ENCODE peak calls at places on chromosomes 4 and X, in nine cellular contexts. U, F, R, Q, S, M, C, Z and D are unnamed samples.

GRCh38 chr4:1721666-1722550 is 587 bp downstream of the TACC3 start:
- DNase-seq in U (no peak), F (no peak), R (no peak), Q (no peak), S (no peak), M (no peak), C (no peak), Z (peak), D (no peak)

GRCh38 chrX:41119803-41120202 is 34.6 kb downstream of the USP9X start:
- DNase-seq in U (no peak), F (no peak), R (no peak), Q (no peak), S (no peak), M (no peak), C (no peak), Z (no peak), D (no peak)

GRCh38 chr4:14348506-14348905 is 653.8 kb upstream of the CPEB2 start:
- DNase-seq in U (no peak), F (no peak), R (no peak), Q (no peak), S (peak), M (peak), C (no peak), Z (no peak), D (no peak)

GRCh38 chr4:14399919-14400706 is 602.2 kb upstream of the CPEB2 start:
- DNase-seq in U (no peak), F (no peak), R (no peak), Q (no peak), S (no peak), M (no peak), C (no peak), Z (no peak), D (no peak)

GRCh38 chr4:5988086-5988845 is 30.0 kb downstream of the C4orf50 start:
- DNase-seq in U (peak), F (no peak), R (no peak), Q (no peak), S (no peak), M (no peak), C (no peak), Z (peak), D (no peak)

GRCh38 chr4:1597021-1597931 is 86.8 kb downstream of the FAM53A start:
- DNase-seq in U (no peak), F (no peak), R (no peak), Q (no peak), S (no peak), M (no peak), C (no peak), Z (no peak), D (no peak)

GRCh38 chr4:151631349-151631748 is 129.5 kb downstream of the GATB start:
- DNase-seq in U (no peak), F (no peak), R (no peak), Q (no peak), S (no peak), M (no peak), C (no peak), Z (no peak), D (no peak)

GRCh38 chrX:131802836-131803626 is 220.1 kb upstream of the STK26 start:
- DNase-seq in U (no peak), F (peak), R (peak), Q (no peak), S (peak), M (no peak), C (peak), Z (peak), D (peak)

GRCh38 chrX:15525664-15526416 is 25.2 kb downstream of the BMX start:
- DNase-seq in U (no peak), F (no peak), R (no peak), Q (no peak), S (no peak), M (no peak), C (no peak), Z (no peak), D (no peak)

GRCh38 chr4:84451546-84451945 is 47.5 kb downstream of the NKX6-1 start:
- DNase-seq in U (no peak), F (no peak), R (no peak), Q (no peak), S (peak), M (peak), C (no peak), Z (no peak), D (no peak)

GRCh38 chr4:89492476-89493110 is 185.0 kb upstream of the GPRIN3 start:
- DNase-seq in U (no peak), F (no peak), R (no peak), Q (no peak), S (peak), M (peak), C (no peak), Z (no peak), D (no peak)

GRCh38 chr4:76569225-76569624 is 134.2 kb downstream of the SHROOM3 start:
- DNase-seq in U (no peak), F (no peak), R (no peak), Q (no peak), S (no peak), M (no peak), C (no peak), Z (no peak), D (no peak)

GRCh38 chrX:106698693-106699092 is 27.8 kb upstream of the RNF128 start:
- DNase-seq in U (no peak), F (no peak), R (no peak), Q (no peak), S (peak), M (peak), C (no peak), Z (no peak), D (no peak)

GRCh38 chr4:23697722-23698121 is 192.1 kb downstream of the PPARGC1A start:
- DNase-seq in U (no peak), F (no peak), R (no peak), Q (no peak), S (no peak), M (no peak), C (no peak), Z (no peak), D (no peak)

GRCh38 chr4:129239088-129239487 is 143.1 kb downstream of the C4orf33 start:
- DNase-seq in U (no peak), F (peak), R (no peak), Q (no peak), S (peak), M (no peak), C (peak), Z (no peak), D (peak)

GRCh38 chr4:27861381-27861787 is 1000.7 kb downstream of the STIM2 start:
- DNase-seq in U (no peak), F (no peak), R (no peak), Q (no peak), S (peak), M (no peak), C (peak), Z (peak), D (no peak)

GRCh38 chrX:74922922-74923321 is 2.3 kb downstream of the NEXMIF start:
- DNase-seq in U (no peak), F (no peak), R (no peak), Q (no peak), S (no peak), M (no peak), C (no peak), Z (no peak), D (no peak)

GRCh38 chr4:154010377-154010776 is 221.5 kb upstream of the SFRP2 start:
- DNase-seq in U (no peak), F (peak), R (no peak), Q (no peak), S (no peak), M (no peak), C (no peak), Z (no peak), D (peak)

GRCh38 chrX:142978130-142978684 is 47.5 kb upstream of the SPANXN4 start:
- DNase-seq in U (no peak), F (no peak), R (no peak), Q (no peak), S (no peak), M (no peak), C (no peak), Z (no peak), D (no peak)

GRCh38 chr4:8745828-8746225 is 125.8 kb downstream of the HMX1 start:
- DNase-seq in U (no peak), F (no peak), R (no peak), Q (no peak), S (no peak), M (no peak), C (no peak), Z (peak), D (no peak)

GRCh38 chr4:110876866-110877265 is 254.0 kb upstream of the PITX2 start:
- DNase-seq in U (no peak), F (no peak), R (no peak), Q (no peak), S (no peak), M (no peak), C (no peak), Z (no peak), D (no peak)

GRCh38 chr4:10007772-10008171 is 13.5 kb downstream of the SLC2A9 start:
- DNase-seq in U (no peak), F (no peak), R (no peak), Q (no peak), S (no peak), M (no peak), C (no peak), Z (no peak), D (no peak)

GRCh38 chr4:10005632-10006031 is 15.7 kb downstream of the SLC2A9 start:
- DNase-seq in U (no peak), F (no peak), R (no peak), Q (no peak), S (no peak), M (no peak), C (no peak), Z (no peak), D (no peak)

GRCh38 chr4:10007436-10007740 is 13.9 kb downstream of the SLC2A9 start:
- DNase-seq in U (no peak), F (no peak), R (no peak), Q (no peak), S (no peak), M (no peak), C (no peak), Z (no peak), D (no peak)

GRCh38 chr4:10006236-10006603 is 15.1 kb downstream of the SLC2A9 start:
- DNase-seq in U (no peak), F (no peak), R (peak), Q (peak), S (peak), M (peak), C (peak), Z (no peak), D (no peak)

DNA sequence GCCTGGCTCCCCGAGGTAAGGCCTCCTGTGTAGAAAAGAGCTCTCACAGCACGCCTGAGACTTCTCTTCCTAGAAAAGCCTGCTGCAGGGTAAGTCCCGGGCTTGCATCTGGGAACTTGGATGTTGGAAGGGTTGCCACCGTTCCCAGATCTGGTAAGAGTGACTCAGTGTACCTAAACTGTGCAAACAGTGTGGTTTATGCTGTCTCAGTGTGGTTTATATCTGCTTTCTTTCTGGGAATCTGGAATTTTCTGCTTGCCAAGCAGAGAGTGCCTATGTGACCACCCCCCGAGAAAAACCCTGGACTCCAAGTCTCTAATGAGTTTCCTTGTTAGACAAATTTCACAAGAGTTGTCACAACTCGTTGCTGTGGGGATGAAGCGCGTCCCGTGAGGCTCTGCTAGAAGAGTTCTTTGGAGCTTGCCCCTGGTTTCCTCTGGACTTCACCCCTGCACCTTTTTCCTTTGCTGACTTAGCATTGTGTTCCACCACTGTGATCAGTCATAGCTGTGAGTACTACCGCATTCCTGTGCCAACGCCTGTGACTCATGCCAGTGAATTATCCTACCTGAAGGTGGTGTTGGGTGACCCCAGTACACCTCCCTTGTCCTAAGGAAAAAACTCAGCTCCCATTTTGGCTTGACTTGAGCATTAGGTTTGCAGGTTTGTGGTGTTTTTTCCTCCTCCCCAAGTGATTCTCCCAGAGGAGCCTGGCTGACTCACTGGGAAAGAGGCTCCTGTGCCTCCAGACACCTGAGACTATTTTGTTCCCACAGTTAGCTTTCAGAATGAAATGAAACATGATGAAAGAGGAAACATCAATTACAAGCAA is 14.5 kb downstream of the SLC2A9 start:
- DNase-seq in U (no peak), F (no peak), R (peak), Q (no peak), S (peak), M (peak), C (no peak), Z (peak), D (no peak)
- TF ChIP-seq CTCF in U (no peak), F (no peak), R (no peak), Q (no peak), S (no peak), M (no peak), C (no peak), Z (no peak), D (no peak)

GRCh38 chr4:122453384-122454000 is 3.0 kb downstream of the IL2 start:
- DNase-seq in U (no peak), F (no peak), R (no peak), Q (no peak), S (no peak), M (no peak), C (no peak), Z (no peak), D (no peak)

GRCh38 chr4:122456228-122457106 is at the start of gene IL2:
- DNase-seq in U (no peak), F (no peak), R (no peak), Q (no peak), S (no peak), M (no peak), C (no peak), Z (no peak), D (no peak)

DNA sequence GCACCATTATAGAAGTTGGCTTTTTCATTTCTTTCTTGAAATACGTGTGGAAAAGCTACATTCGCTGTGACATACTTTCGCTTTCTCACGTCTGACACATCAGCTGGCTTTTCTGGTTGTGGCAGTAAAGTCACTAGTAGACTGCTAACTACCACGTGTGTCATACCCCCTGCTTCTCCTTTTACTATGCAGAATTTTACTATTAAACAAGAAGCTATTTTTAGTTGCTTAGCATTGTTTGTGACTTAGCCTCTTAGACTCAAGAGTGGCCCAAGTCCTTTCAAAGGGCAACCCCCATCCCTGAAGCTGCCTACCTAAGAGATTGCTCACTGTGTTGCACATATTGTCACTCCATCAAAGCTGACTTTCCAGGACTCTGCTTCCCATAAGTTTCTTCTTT is 2.1 kb upstream of the IL2 start:
- DNase-seq in U (no peak), F (no peak), R (no peak), Q (no peak), S (peak), M (peak), C (no peak), Z (peak), D (no peak)
- H3K4me3 ChIP-seq in U (peak), F (no peak), R (no peak), Q (peak), S (peak), M (peak), C (no peak), Z (no peak), D (peak)

GRCh38 chr4:121199742-121200561 is 35.8 kb upstream of the TNIP3 start:
- DNase-seq in U (no peak), F (no peak), R (no peak), Q (no peak), S (no peak), M (no peak), C (no peak), Z (no peak), D (no peak)
- TF ChIP-seq CTCF in U (no peak), F (no peak), R (no peak), Q (no peak), S (no peak), M (no peak), C (no peak), Z (peak), D (no peak)

GRCh38 chr4:171035909-171036308 is 777.3 kb upstream of the GALNTL6 start:
- DNase-seq in U (no peak), F (no peak), R (no peak), Q (no peak), S (no peak), M (no peak), C (no peak), Z (no peak), D (no peak)

GRCh38 chr4:171025776-171026175 is 787.4 kb upstream of the GALNTL6 start:
- DNase-seq in U (no peak), F (no peak), R (no peak), Q (no peak), S (no peak), M (no peak), C (no peak), Z (no peak), D (no peak)

GRCh38 chr4:171031338-171031737 is 781.9 kb upstream of the GALNTL6 start:
- DNase-seq in U (no peak), F (no peak), R (no peak), Q (no peak), S (no peak), M (no peak), C (no peak), Z (no peak), D (no peak)
- H3K4me3 ChIP-seq in U (no peak), F (no peak), R (no peak), Q (no peak), S (no peak), M (no peak), C (no peak), Z (no peak), D (no peak)